ENCODE peak calls at places on chromosomes 7 and 10, in seven cellular contexts. One of them, this sample, is unnamed.

GRCh38 chr7:47383696-47384445 is 198.0 kb downstream of the TNS3 start:
- DNase-seq in SIG-M5: no peak
- DNase-seq in T47D: no peak
- DNase-seq in NCI-H2171 treated with DMSO at 0.1 percent for 48 hours: no peak
- DNase-seq in transverse colon: peak; percentile 13
- DNase-seq in left ventricle myocardium inferior: no peak
- DNase-seq in COR-L47: no peak
- DNase-seq in this sample: no peak

GRCh38 chr10:55966131-55966530 is 394.9 kb downstream of the ZWINT start:
- DNase-seq in SIG-M5: no peak
- DNase-seq in T47D: peak; percentile 9
- DNase-seq in NCI-H2171 treated with DMSO at 0.1 percent for 48 hours: no peak
- DNase-seq in transverse colon: no peak
- DNase-seq in left ventricle myocardium inferior: no peak
- DNase-seq in COR-L47: no peak
- DNase-seq in this sample: no peak

GRCh38 chr10:72133517-72133916 is 45.2 kb upstream of the SPOCK2 start:
- DNase-seq in SIG-M5: no peak
- DNase-seq in T47D: no peak
- DNase-seq in NCI-H2171 treated with DMSO at 0.1 percent for 48 hours: no peak
- DNase-seq in transverse colon: no peak
- DNase-seq in left ventricle myocardium inferior: no peak
- DNase-seq in COR-L47: no peak
- DNase-seq in this sample: peak; percentile 58

GRCh38 chr7:134886353-134887057 is 99.8 kb upstream of the AGBL3 start:
- DNase-seq in SIG-M5: no peak
- DNase-seq in T47D: no peak
- DNase-seq in NCI-H2171 treated with DMSO at 0.1 percent for 48 hours: no peak
- DNase-seq in transverse colon: no peak
- DNase-seq in left ventricle myocardium inferior: peak; percentile 62
- DNase-seq in COR-L47: peak; percentile 85
- DNase-seq in this sample: peak; percentile 51

GRCh38 chr7:116630932-116631449 is 41.0 kb upstream of the MET start:
- DNase-seq in SIG-M5: peak; percentile 49
- DNase-seq in T47D: peak; percentile 74
- DNase-seq in NCI-H2171 treated with DMSO at 0.1 percent for 48 hours: peak; percentile 3
- DNase-seq in transverse colon: peak; percentile 88
- DNase-seq in left ventricle myocardium inferior: peak; percentile 43
- DNase-seq in COR-L47: no peak
- DNase-seq in this sample: no peak

GRCh38 chr10:68423522-68423921 is 16.4 kb upstream of the RUFY2 start:
- DNase-seq in SIG-M5: no peak
- DNase-seq in T47D: no peak
- DNase-seq in NCI-H2171 treated with DMSO at 0.1 percent for 48 hours: no peak
- DNase-seq in transverse colon: no peak
- DNase-seq in left ventricle myocardium inferior: no peak
- DNase-seq in COR-L47: no peak
- DNase-seq in this sample: no peak

GRCh38 chr7:35725280-35725680 is 30.3 kb upstream of the HERPUD2 start:
- DNase-seq in SIG-M5: no peak
- DNase-seq in T47D: no peak
- DNase-seq in NCI-H2171 treated with DMSO at 0.1 percent for 48 hours: no peak
- DNase-seq in transverse colon: peak; percentile 71
- DNase-seq in left ventricle myocardium inferior: no peak
- DNase-seq in COR-L47: no peak
- DNase-seq in this sample: no peak

GRCh38 chr10:80589726-80590373 is 52.1 kb downstream of the SH2D4B start:
- DNase-seq in SIG-M5: no peak
- DNase-seq in T47D: no peak
- DNase-seq in NCI-H2171 treated with DMSO at 0.1 percent for 48 hours: no peak
- DNase-seq in transverse colon: no peak
- DNase-seq in left ventricle myocardium inferior: no peak
- DNase-seq in COR-L47: no peak
- DNase-seq in this sample: no peak

GRCh38 chr10:59748834-59749233 is 4.4 kb downstream of the MRLN start:
- DNase-seq in SIG-M5: no peak
- DNase-seq in T47D: no peak
- DNase-seq in NCI-H2171 treated with DMSO at 0.1 percent for 48 hours: no peak
- DNase-seq in transverse colon: peak; percentile 14
- DNase-seq in left ventricle myocardium inferior: no peak
- DNase-seq in COR-L47: no peak
- DNase-seq in this sample: no peak

GRCh38 chr7:141073173-141073640 is 657 bp upstream of the TMEM178B start:
- DNase-seq in SIG-M5: no peak
- DNase-seq in T47D: peak; percentile 63
- DNase-seq in NCI-H2171 treated with DMSO at 0.1 percent for 48 hours: no peak
- DNase-seq in transverse colon: peak; percentile 9
- DNase-seq in left ventricle myocardium inferior: peak; percentile 33
- DNase-seq in COR-L47: peak; percentile 11
- DNase-seq in this sample: peak; percentile 54

GRCh38 chr7:91079491-91079890 is 184.7 kb upstream of the FZD1 start:
- DNase-seq in SIG-M5: no peak
- DNase-seq in T47D: no peak
- DNase-seq in NCI-H2171 treated with DMSO at 0.1 percent for 48 hours: no peak
- DNase-seq in transverse colon: no peak
- DNase-seq in left ventricle myocardium inferior: no peak
- DNase-seq in COR-L47: no peak
- DNase-seq in this sample: peak; percentile 19

GRCh38 chr7:151233804-151234203 is 1.5 kb downstream of the CHPF2 start:
- DNase-seq in SIG-M5: no peak
- DNase-seq in T47D: no peak
- DNase-seq in NCI-H2171 treated with DMSO at 0.1 percent for 48 hours: no peak
- DNase-seq in transverse colon: no peak
- DNase-seq in left ventricle myocardium inferior: no peak
- DNase-seq in COR-L47: no peak
- DNase-seq in this sample: no peak

GRCh38 chr7:34078864-34079263 is 173.5 kb downstream of the BMPER start:
- DNase-seq in SIG-M5: no peak
- DNase-seq in T47D: no peak
- DNase-seq in NCI-H2171 treated with DMSO at 0.1 percent for 48 hours: no peak
- DNase-seq in transverse colon: no peak
- DNase-seq in left ventricle myocardium inferior: no peak
- DNase-seq in COR-L47: no peak
- DNase-seq in this sample: no peak

GRCh38 chr7:118327179-118327578 is 102.7 kb downstream of the ANKRD7 start:
- DNase-seq in SIG-M5: no peak
- DNase-seq in T47D: no peak
- DNase-seq in NCI-H2171 treated with DMSO at 0.1 percent for 48 hours: no peak
- DNase-seq in transverse colon: no peak
- DNase-seq in left ventricle myocardium inferior: no peak
- DNase-seq in COR-L47: no peak
- DNase-seq in this sample: no peak

GRCh38 chr7:5450549-5451327 is 27.1 kb upstream of the TNRC18 start:
- DNase-seq in SIG-M5: no peak
- DNase-seq in T47D: peak; percentile 61
- DNase-seq in NCI-H2171 treated with DMSO at 0.1 percent for 48 hours: peak; percentile 24
- DNase-seq in transverse colon: peak; percentile 49
- DNase-seq in left ventricle myocardium inferior: peak; percentile 51
- DNase-seq in COR-L47: peak; percentile 27
- DNase-seq in this sample: peak; percentile 65

GRCh38 chr7:141704741-141705140 is 2.8 kb upstream of the DENND11 start:
- DNase-seq in SIG-M5: no peak
- DNase-seq in T47D: no peak
- DNase-seq in NCI-H2171 treated with DMSO at 0.1 percent for 48 hours: no peak
- DNase-seq in transverse colon: no peak
- DNase-seq in left ventricle myocardium inferior: no peak
- DNase-seq in COR-L47: no peak
- DNase-seq in this sample: no peak

GRCh38 chr10:80596391-80597257 is 58.9 kb downstream of the SH2D4B start:
- DNase-seq in SIG-M5: peak; percentile 9
- DNase-seq in T47D: peak; percentile 80
- DNase-seq in NCI-H2171 treated with DMSO at 0.1 percent for 48 hours: peak; percentile 22
- DNase-seq in transverse colon: peak; percentile 23
- DNase-seq in left ventricle myocardium inferior: no peak
- DNase-seq in COR-L47: no peak
- DNase-seq in this sample: peak; percentile 41

GRCh38 chr7:129774359-129774758 is 162.8 kb downstream of the NRF1 start:
- DNase-seq in SIG-M5: no peak
- DNase-seq in T47D: no peak
- DNase-seq in NCI-H2171 treated with DMSO at 0.1 percent for 48 hours: peak; percentile 94
- DNase-seq in transverse colon: no peak
- DNase-seq in left ventricle myocardium inferior: no peak
- DNase-seq in COR-L47: no peak
- DNase-seq in this sample: no peak

GRCh38 chr7:117347480-117347879 is 24.6 kb upstream of the WNT2 start:
- DNase-seq in SIG-M5: no peak
- DNase-seq in T47D: no peak
- DNase-seq in NCI-H2171 treated with DMSO at 0.1 percent for 48 hours: no peak
- DNase-seq in transverse colon: no peak
- DNase-seq in left ventricle myocardium inferior: no peak
- DNase-seq in COR-L47: no peak
- DNase-seq in this sample: no peak

GRCh38 chr7:36387437-36388345 is 2.0 kb upstream of the ANLN start:
- DNase-seq in SIG-M5: no peak
- DNase-seq in T47D: peak; percentile 53
- DNase-seq in NCI-H2171 treated with DMSO at 0.1 percent for 48 hours: no peak
- DNase-seq in transverse colon: no peak
- DNase-seq in left ventricle myocardium inferior: no peak
- DNase-seq in COR-L47: no peak
- DNase-seq in this sample: no peak

GRCh38 chr7:141989996-141990395 is 5.7 kb upstream of the MGAM start:
- DNase-seq in SIG-M5: no peak
- DNase-seq in T47D: no peak
- DNase-seq in NCI-H2171 treated with DMSO at 0.1 percent for 48 hours: no peak
- DNase-seq in transverse colon: no peak
- DNase-seq in left ventricle myocardium inferior: no peak
- DNase-seq in COR-L47: no peak
- DNase-seq in this sample: no peak

GRCh38 chr10:31961675-31962074 is 33.0 kb upstream of the ARHGAP12 start:
- DNase-seq in SIG-M5: peak; percentile 35
- DNase-seq in T47D: no peak
- DNase-seq in NCI-H2171 treated with DMSO at 0.1 percent for 48 hours: peak; percentile 78
- DNase-seq in transverse colon: no peak
- DNase-seq in left ventricle myocardium inferior: no peak
- DNase-seq in COR-L47: no peak
- DNase-seq in this sample: no peak

GRCh38 chr7:141992154-141992553 is 3.5 kb upstream of the MGAM start:
- DNase-seq in SIG-M5: no peak
- DNase-seq in T47D: no peak
- DNase-seq in NCI-H2171 treated with DMSO at 0.1 percent for 48 hours: no peak
- DNase-seq in transverse colon: no peak
- DNase-seq in left ventricle myocardium inferior: no peak
- DNase-seq in COR-L47: no peak
- DNase-seq in this sample: no peak

GRCh38 chr7:157673573-157673972 is 336.8 kb downstream of the DNAJB6 start:
- DNase-seq in SIG-M5: no peak
- DNase-seq in T47D: no peak
- DNase-seq in NCI-H2171 treated with DMSO at 0.1 percent for 48 hours: no peak
- DNase-seq in transverse colon: no peak
- DNase-seq in left ventricle myocardium inferior: no peak
- DNase-seq in COR-L47: no peak
- DNase-seq in this sample: no peak

GRCh38 chr7:138350701-138351357 is 109.2 kb upstream of the TRIM24 start:
- DNase-seq in SIG-M5: no peak
- DNase-seq in T47D: no peak
- DNase-seq in NCI-H2171 treated with DMSO at 0.1 percent for 48 hours: no peak
- DNase-seq in transverse colon: no peak
- DNase-seq in left ventricle myocardium inferior: no peak
- DNase-seq in COR-L47: no peak
- DNase-seq in this sample: no peak

GRCh38 chr10:5971315-5971832 is 6.0 kb downstream of the IL15RA start:
- DNase-seq in SIG-M5: no peak
- DNase-seq in T47D: no peak
- DNase-seq in NCI-H2171 treated with DMSO at 0.1 percent for 48 hours: no peak
- DNase-seq in transverse colon: peak; percentile 74
- DNase-seq in left ventricle myocardium inferior: no peak
- DNase-seq in COR-L47: no peak
- DNase-seq in this sample: no peak

GRCh38 chr10:1932617-1933016 is 195.3 kb upstream of the ADARB2 start:
- DNase-seq in SIG-M5: no peak
- DNase-seq in T47D: no peak
- DNase-seq in NCI-H2171 treated with DMSO at 0.1 percent for 48 hours: no peak
- DNase-seq in transverse colon: no peak
- DNase-seq in left ventricle myocardium inferior: no peak
- DNase-seq in COR-L47: no peak
- DNase-seq in this sample: no peak

GRCh38 chr7:88586219-88586618 is 173.3 kb upstream of the ZNF804B start:
- DNase-seq in SIG-M5: no peak
- DNase-seq in T47D: peak; percentile 3
- DNase-seq in NCI-H2171 treated with DMSO at 0.1 percent for 48 hours: no peak
- DNase-seq in transverse colon: no peak
- DNase-seq in left ventricle myocardium inferior: no peak
- DNase-seq in COR-L47: no peak
- DNase-seq in this sample: no peak

GRCh38 chr7:10908600-10908999 is 65.1 kb upstream of the PHF14 start:
- DNase-seq in SIG-M5: no peak
- DNase-seq in T47D: peak; percentile 29
- DNase-seq in NCI-H2171 treated with DMSO at 0.1 percent for 48 hours: peak; percentile 37
- DNase-seq in transverse colon: no peak
- DNase-seq in left ventricle myocardium inferior: no peak
- DNase-seq in COR-L47: no peak
- DNase-seq in this sample: no peak

GRCh38 chr10:86678999-86679792 is 10.9 kb downstream of the LDB3 start:
- DNase-seq in SIG-M5: no peak
- DNase-seq in T47D: no peak
- DNase-seq in NCI-H2171 treated with DMSO at 0.1 percent for 48 hours: no peak
- DNase-seq in transverse colon: peak; percentile 41
- DNase-seq in left ventricle myocardium inferior: no peak
- DNase-seq in COR-L47: no peak
- DNase-seq in this sample: no peak

GRCh38 chr7:93046641-93047040 is 71.1 kb downstream of the SAMD9 start:
- DNase-seq in SIG-M5: no peak
- DNase-seq in T47D: peak; percentile 52
- DNase-seq in NCI-H2171 treated with DMSO at 0.1 percent for 48 hours: no peak
- DNase-seq in transverse colon: no peak
- DNase-seq in left ventricle myocardium inferior: no peak
- DNase-seq in COR-L47: no peak
- DNase-seq in this sample: no peak

GRCh38 chr7:28937593-28937992 is 20.5 kb downstream of the TRIL start:
- DNase-seq in SIG-M5: no peak
- DNase-seq in T47D: no peak
- DNase-seq in NCI-H2171 treated with DMSO at 0.1 percent for 48 hours: no peak
- DNase-seq in transverse colon: no peak
- DNase-seq in left ventricle myocardium inferior: no peak
- DNase-seq in COR-L47: no peak
- DNase-seq in this sample: no peak

GRCh38 chr7:148958061-148958460 is 70.2 kb downstream of the PDIA4 start:
- DNase-seq in SIG-M5: no peak
- DNase-seq in T47D: no peak
- DNase-seq in NCI-H2171 treated with DMSO at 0.1 percent for 48 hours: no peak
- DNase-seq in transverse colon: no peak
- DNase-seq in left ventricle myocardium inferior: no peak
- DNase-seq in COR-L47: no peak
- DNase-seq in this sample: no peak

GRCh38 chr7:134695321-134695860 is 48.7 kb downstream of the BPGM start:
- DNase-seq in SIG-M5: no peak
- DNase-seq in T47D: no peak
- DNase-seq in NCI-H2171 treated with DMSO at 0.1 percent for 48 hours: no peak
- DNase-seq in transverse colon: no peak
- DNase-seq in left ventricle myocardium inferior: peak; percentile 35
- DNase-seq in COR-L47: no peak
- DNase-seq in this sample: no peak

GRCh38 chr10:4506087-4506486 is 319.9 kb upstream of the AKR1E2 start:
- DNase-seq in SIG-M5: no peak
- DNase-seq in T47D: no peak
- DNase-seq in NCI-H2171 treated with DMSO at 0.1 percent for 48 hours: no peak
- DNase-seq in transverse colon: no peak
- DNase-seq in left ventricle myocardium inferior: no peak
- DNase-seq in COR-L47: no peak
- DNase-seq in this sample: peak; percentile 17

GRCh38 chr7:40676220-40676619 is 541.4 kb downstream of the SUGCT start:
- DNase-seq in SIG-M5: no peak
- DNase-seq in T47D: no peak
- DNase-seq in NCI-H2171 treated with DMSO at 0.1 percent for 48 hours: no peak
- DNase-seq in transverse colon: no peak
- DNase-seq in left ventricle myocardium inferior: no peak
- DNase-seq in COR-L47: no peak
- DNase-seq in this sample: no peak

GRCh38 chr10:124403548-124403947 is 15.2 kb downstream of the OAT start:
- DNase-seq in SIG-M5: peak; percentile 5
- DNase-seq in T47D: peak; percentile 84
- DNase-seq in NCI-H2171 treated with DMSO at 0.1 percent for 48 hours: peak; percentile 71
- DNase-seq in transverse colon: no peak
- DNase-seq in left ventricle myocardium inferior: no peak
- DNase-seq in COR-L47: peak; percentile 42
- DNase-seq in this sample: peak; percentile 67

GRCh38 chr7:13850185-13850752 is 139.2 kb downstream of the ETV1 start:
- DNase-seq in SIG-M5: peak; percentile 91
- DNase-seq in T47D: peak; percentile 81
- DNase-seq in NCI-H2171 treated with DMSO at 0.1 percent for 48 hours: peak; percentile 43
- DNase-seq in transverse colon: peak; percentile 11
- DNase-seq in left ventricle myocardium inferior: no peak
- DNase-seq in COR-L47: peak; percentile 42
- DNase-seq in this sample: peak; percentile 76

This sample was measured in hepatic stellate cell.